ENCODE peak calls at places on chromosomes 7 and 10, in six cellular contexts. S is ELF-1, N is NCI-H1092 treated with DMSO at 0.1 percent for 48 hours, R is heart left ventricle, G is neural crest cell, J is Daoy. X is an unnamed sample.

GRCh38 chr10:44864042-44864436 is 47.1 kb upstream of the TMEM72 start:
- DNase-seq in J (no peak), R (no peak), S (peak), N (no peak), G (no peak), X (no peak)

GRCh38 chr10:125014086-125014830 is 72.3 kb downstream of the ZRANB1 start:
- DNase-seq in G (no peak), R (no peak), J (no peak), N (no peak), S (no peak), X (no peak)

GRCh38 chr7:23093111-23093510 is 12.5 kb upstream of the KLHL7 start:
- DNase-seq in G (no peak), R (no peak), N (no peak), J (no peak), S (no peak), X (no peak)

GRCh38 chr7:99267530-99268360 is 4.9 kb upstream of the MYH16 start:
- DNase-seq in S (no peak), J (peak), N (no peak), R (no peak), G (peak), X (no peak)

GRCh38 chr10:101617824-101618568 is 29.9 kb downstream of the DPCD start:
- DNase-seq in R (no peak), N (no peak), G (no peak), S (no peak), J (no peak), X (no peak)

GRCh38 chr10:10914129-10914528 is 103.5 kb upstream of the CELF2 start:
- DNase-seq in R (peak), N (no peak), J (no peak), G (no peak), S (no peak), X (no peak)

GRCh38 chr7:30659312-30659711 is 22.9 kb downstream of the CRHR2 start:
- DNase-seq in N (no peak), S (no peak), G (no peak), R (no peak), J (peak), X (no peak)

GRCh38 chr7:80231719-80232118 is 97.1 kb downstream of the GNAI1 start:
- DNase-seq in N (no peak), J (no peak), R (no peak), S (no peak), G (no peak), X (no peak)

GRCh38 chr10:71076473-71077142 is 135.8 kb upstream of the UNC5B start:
- DNase-seq in N (no peak), S (peak), R (peak), J (no peak), G (no peak), X (no peak)

GRCh38 chr7:100157334-100158228 is 942 bp downstream of the TRAPPC14 start:
- DNase-seq in S (peak), J (peak), G (no peak), N (no peak), R (no peak), X (no peak)

GRCh38 chr7:47816647-47817046 is 131.6 kb downstream of the PKD1L1 start:
- DNase-seq in J (peak), G (no peak), S (no peak), N (no peak), R (no peak), X (no peak)

GRCh38 chr10:104209575-104210198 is 22.5 kb downstream of the CFAP43 start:
- DNase-seq in G (peak), R (peak), N (peak), J (peak), S (peak), X (no peak)

GRCh38 chr10:69160809-69161225 is 19.2 kb upstream of the SUPV3L1 start:
- DNase-seq in J (peak), N (no peak), G (no peak), S (no peak), R (no peak), X (no peak)

GRCh38 chr10:11429439-11430052 is 181.9 kb downstream of the USP6NL start:
- DNase-seq in S (no peak), R (no peak), G (no peak), J (peak), N (no peak), X (no peak)

GRCh38 chr7:108079291-108080057 is 50.7 kb downstream of the LAMB4 start:
- DNase-seq in N (no peak), G (no peak), J (peak), S (peak), R (no peak), X (no peak)

GRCh38 chr7:87059525-87060287 is at the start of gene ELAPOR2:
- DNase-seq in R (peak), G (peak), N (peak), J (peak), S (peak), X (peak)

GRCh38 chr7:135128931-135129330 is 18.9 kb upstream of the TMEM140 start:
- DNase-seq in R (no peak), N (no peak), S (no peak), J (no peak), G (no peak), X (no peak)

GRCh38 chr7:29122081-29122480 is 24.3 kb downstream of the CPVL start:
- DNase-seq in G (no peak), N (no peak), J (no peak), S (no peak), R (no peak), X (no peak)

GRCh38 chr7:137852108-137852507 is 5.3 kb upstream of the DGKI start:
- DNase-seq in S (no peak), G (no peak), R (no peak), J (no peak), N (no peak), X (no peak)

GRCh38 chr10:7090529-7090928 is 320.3 kb downstream of the SFMBT2 start:
- DNase-seq in N (no peak), J (no peak), G (no peak), R (no peak), S (no peak), X (no peak)

GRCh38 chr10:70786799-70787415 is 1.7 kb upstream of the TBATA start:
- DNase-seq in J (peak), R (no peak), S (no peak), N (no peak), G (no peak), X (no peak)

GRCh38 chr7:94763268-94763667 is 107.3 kb upstream of the SGCE start:
- DNase-seq in J (peak), N (no peak), S (no peak), G (no peak), R (no peak), X (no peak)

GRCh38 chr7:75729851-75730274 is 8.9 kb downstream of the HIP1 start:
- DNase-seq in G (no peak), N (no peak), J (no peak), R (no peak), S (no peak), X (no peak)

GRCh38 chr7:149720372-149721083 is 52.9 kb downstream of the ZNF467 start:
- DNase-seq in S (no peak), J (peak), N (no peak), R (peak), G (peak), X (no peak)

GRCh38 chr10:43259981-43260761 is 6.7 kb downstream of the RASGEF1A start:
- DNase-seq in S (no peak), G (no peak), N (no peak), J (peak), R (peak), X (no peak)

GRCh38 chr7:67937717-67938191 is 941.1 kb downstream of the TYW1 start:
- DNase-seq in R (no peak), J (no peak), S (peak), N (no peak), G (peak), X (no peak)

GRCh38 chr10:118958559-118958958 is 71.0 kb upstream of the NANOS1 start:
- DNase-seq in G (no peak), J (no peak), S (no peak), N (no peak), R (no peak), X (no peak)

GRCh38 chr10:95279042-95279820 is 11.6 kb downstream of the PDLIM1 start:
- DNase-seq in G (no peak), S (no peak), J (peak), R (no peak), N (no peak), X (no peak)

GRCh38 chr7:20019757-20020432 is 197.3 kb downstream of the MACC1 start:
- DNase-seq in S (peak), J (no peak), G (no peak), N (no peak), R (no peak), X (peak)

GRCh38 chr7:127911968-127912511 is 119.2 kb downstream of the LRRC4 start:
- DNase-seq in N (no peak), G (no peak), J (no peak), R (no peak), S (no peak), X (no peak)

GRCh38 chr7:102967798-102968197 is 55.0 kb downstream of the LRRC17 start:
- DNase-seq in J (no peak), N (no peak), G (no peak), R (no peak), S (no peak), X (no peak)

GRCh38 chr7:25889765-25890164 is 262.2 kb upstream of the NFE2L3 start:
- DNase-seq in R (no peak), G (no peak), N (no peak), S (no peak), J (no peak), X (no peak)

GRCh38 chr7:51367614-51367968 is 51.0 kb upstream of the COBL start:
- DNase-seq in N (no peak), S (no peak), J (no peak), R (no peak), G (no peak), X (no peak)

X was measured in iPS DF 19.7.